ENCODE peak calls at places on chromosome 11, in five cellular contexts. One of them, this sample, is unnamed.

GRCh38 chr11:19422257-19422656 is 181.5 kb upstream of the E2F8 start:
- DNase-seq in mesendoderm: no peak
- DNase-seq in neuronal stem cell: no peak
- DNase-seq in H9: no peak
- DNase-seq in IMR-90: no peak
- DNase-seq in this sample: no peak

GRCh38 chr11:74460481-74461154 is 6.7 kb downstream of the KCNE3 start:
- DNase-seq in mesendoderm: no peak
- DNase-seq in neuronal stem cell: no peak
- DNase-seq in H9: no peak
- DNase-seq in IMR-90: peak; percentile 51
- DNase-seq in this sample: no peak

GRCh38 chr11:117072517-117073218 is 25.6 kb downstream of the SIK3 start:
- DNase-seq in mesendoderm: peak; percentile 94
- DNase-seq in neuronal stem cell: no peak
- DNase-seq in H9: no peak
- DNase-seq in IMR-90: peak; percentile 96
- DNase-seq in this sample: no peak

GRCh38 chr11:43508511-43508918 is 149.8 kb downstream of the TTC17 start:
- DNase-seq in mesendoderm: peak; percentile 72
- DNase-seq in neuronal stem cell: no peak
- DNase-seq in H9: no peak
- DNase-seq in IMR-90: peak; percentile 61
- DNase-seq in this sample: no peak

GRCh38 chr11:104366321-104366734 is 202.4 kb upstream of the PDGFD start:
- DNase-seq in mesendoderm: no peak
- DNase-seq in neuronal stem cell: no peak
- DNase-seq in H9: peak; percentile 29
- DNase-seq in IMR-90: no peak
- DNase-seq in this sample: no peak

GRCh38 chr11:118133816-118134215 is 18.8 kb downstream of the SCN4B start:
- DNase-seq in mesendoderm: no peak
- DNase-seq in neuronal stem cell: no peak
- DNase-seq in H9: no peak
- DNase-seq in IMR-90: no peak
- DNase-seq in this sample: no peak

GRCh38 chr11:75858613-75859012 is 43.6 kb downstream of the UVRAG start:
- DNase-seq in mesendoderm: peak; percentile 3
- DNase-seq in neuronal stem cell: no peak
- DNase-seq in H9: no peak
- DNase-seq in IMR-90: peak; percentile 61
- DNase-seq in this sample: no peak

GRCh38 chr11:9017773-9018172 is 14.0 kb upstream of the NRIP3 start:
- DNase-seq in mesendoderm: no peak
- DNase-seq in neuronal stem cell: no peak
- DNase-seq in H9: no peak
- DNase-seq in IMR-90: peak; percentile 46
- DNase-seq in this sample: no peak

GRCh38 chr11:26483101-26483500 is 89.0 kb downstream of the MUC15 start:
- DNase-seq in mesendoderm: no peak
- DNase-seq in neuronal stem cell: no peak
- DNase-seq in H9: no peak
- DNase-seq in IMR-90: no peak
- DNase-seq in this sample: no peak

GRCh38 chr11:3853935-3854659 is 1.4 kb upstream of the STIM1 start:
- DNase-seq in mesendoderm: no peak
- DNase-seq in neuronal stem cell: no peak
- DNase-seq in H9: no peak
- DNase-seq in IMR-90: no peak
- DNase-seq in this sample: no peak

GRCh38 chr11:3853545-3853842 is 2.0 kb upstream of the STIM1 start:
- DNase-seq in mesendoderm: no peak
- DNase-seq in neuronal stem cell: no peak
- DNase-seq in H9: no peak
- DNase-seq in IMR-90: no peak
- DNase-seq in this sample: no peak

GRCh38 chr11:3855808-3856491 is 486 bp downstream of the STIM1 start:
- DNase-seq in mesendoderm: peak; percentile 52
- DNase-seq in neuronal stem cell: no peak
- DNase-seq in H9: peak; percentile 55
- DNase-seq in IMR-90: no peak
- DNase-seq in this sample: no peak

GRCh38 chr11:3854660-3854976 is 846 bp upstream of the STIM1 start:
- DNase-seq in mesendoderm: peak; percentile 67
- DNase-seq in neuronal stem cell: no peak
- DNase-seq in H9: no peak
- DNase-seq in IMR-90: no peak
- DNase-seq in this sample: no peak

DNA sequence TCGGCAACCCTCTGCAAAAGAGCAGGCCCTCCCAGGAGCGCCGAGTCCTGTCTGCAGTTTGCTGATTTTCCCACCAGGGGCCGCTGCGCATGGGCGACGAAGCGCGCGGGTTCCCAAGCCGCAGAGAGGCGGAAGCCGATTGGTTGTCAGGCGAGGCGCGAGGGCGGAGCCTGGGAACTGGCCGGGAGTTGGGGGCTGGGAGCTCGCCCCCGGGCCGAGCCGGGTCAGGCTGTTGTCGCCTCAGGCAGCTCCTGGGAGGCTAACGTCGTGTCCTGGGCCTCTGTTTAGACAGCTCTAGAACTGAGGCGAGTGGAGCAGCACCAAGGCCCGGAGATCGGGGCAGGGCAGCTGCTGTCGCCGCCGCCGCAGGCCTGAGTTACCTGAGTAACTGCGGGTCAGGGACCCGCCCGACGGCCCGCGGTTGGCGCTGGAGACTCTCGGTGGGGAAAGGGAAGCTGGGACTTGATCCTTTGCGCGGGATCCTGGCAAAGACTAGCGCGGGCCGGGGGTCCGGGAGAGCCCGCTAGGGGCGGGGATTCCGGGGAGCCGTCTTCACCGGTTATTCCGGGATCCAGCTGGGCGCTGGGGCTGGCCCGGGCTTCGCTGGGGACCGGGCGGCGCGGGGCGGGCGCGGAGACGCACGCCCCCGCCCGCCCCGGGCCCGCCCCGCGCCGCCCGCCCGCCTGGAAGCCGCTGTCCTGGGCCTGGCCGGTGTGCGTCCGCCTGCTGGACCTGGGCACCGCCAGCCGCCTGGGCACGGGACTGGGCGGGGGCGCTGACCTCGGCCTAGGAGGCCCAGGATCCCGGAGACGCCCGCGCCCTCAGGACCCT is at the start of gene STIM1:
- DNase-seq in mesendoderm: peak; percentile 96
- DNase-seq in neuronal stem cell: peak; percentile 95
- DNase-seq in H9: peak; percentile 96
- DNase-seq in IMR-90: peak; percentile 90
- DNase-seq in this sample: peak; percentile 75
- H3K23ac ChIP-seq in mesendoderm: no peak within 1 kb of the TSS
- H3K23ac ChIP-seq in neuronal stem cell: peak within 1 kb of the TSS; percentile 27
- H3K23ac ChIP-seq in H9: no peak within 1 kb of the TSS
- H3K23ac ChIP-seq in IMR-90: peak within 1 kb of the TSS; percentile 93
- H3K23ac ChIP-seq in this sample: no peak within 1 kb of the TSS

GRCh38 chr11:520428-521178 is 13.6 kb upstream of the RNH1 start:
- DNase-seq in mesendoderm: no peak
- DNase-seq in neuronal stem cell: no peak
- DNase-seq in H9: peak; percentile 33
- DNase-seq in IMR-90: no peak
- DNase-seq in this sample: peak; percentile 65

GRCh38 chr11:516400-516799 is 9.4 kb upstream of the RNH1 start:
- DNase-seq in mesendoderm: no peak
- DNase-seq in neuronal stem cell: no peak
- DNase-seq in H9: no peak
- DNase-seq in IMR-90: no peak
- DNase-seq in this sample: no peak

GRCh38 chr11:518463-519202 is 11.6 kb upstream of the RNH1 start:
- DNase-seq in mesendoderm: peak; percentile 87
- DNase-seq in neuronal stem cell: peak; percentile 63
- DNase-seq in H9: peak; percentile 87
- DNase-seq in IMR-90: peak; percentile 89
- DNase-seq in this sample: peak; percentile 93

GRCh38 chr11:526192-526591 is 9.2 kb downstream of the HRAS start:
- DNase-seq in mesendoderm: no peak
- DNase-seq in neuronal stem cell: no peak
- DNase-seq in H9: no peak
- DNase-seq in IMR-90: no peak
- DNase-seq in this sample: no peak

GRCh38 chr11:521179-521688 is 14.1 kb downstream of the HRAS start:
- DNase-seq in mesendoderm: no peak
- DNase-seq in neuronal stem cell: no peak
- DNase-seq in H9: no peak
- DNase-seq in IMR-90: no peak
- DNase-seq in this sample: no peak
- H3K23ac ChIP-seq in mesendoderm: no peak overlapping the region
- H3K23ac ChIP-seq in neuronal stem cell: no peak overlapping the region
- H3K23ac ChIP-seq in H9: no peak overlapping the region
- H3K23ac ChIP-seq in IMR-90: no peak overlapping the region
- H3K23ac ChIP-seq in this sample: no peak overlapping the region

GRCh38 chr11:62546244-62546936 is at the start of gene AHNAK:
- DNase-seq in mesendoderm: peak; percentile 72
- DNase-seq in neuronal stem cell: peak; percentile 61
- DNase-seq in H9: peak; percentile 73
- DNase-seq in IMR-90: peak; percentile 52
- DNase-seq in this sample: peak; percentile 79
- H3K23ac ChIP-seq in mesendoderm: peak within 1 kb of the TSS; percentile 59
- H3K23ac ChIP-seq in neuronal stem cell: peak within 1 kb of the TSS; percentile 95
- H3K23ac ChIP-seq in H9: no peak within 1 kb of the TSS
- H3K23ac ChIP-seq in IMR-90: peak within 1 kb of the TSS; percentile 81
- H3K23ac ChIP-seq in this sample: no peak within 1 kb of the TSS

GRCh38 chr11:66970808-66971442 is 4.2 kb upstream of the C11orf86 start:
- DNase-seq in mesendoderm: peak; percentile 23
- DNase-seq in neuronal stem cell: no peak
- DNase-seq in H9: no peak
- DNase-seq in IMR-90: peak; percentile 100
- DNase-seq in this sample: no peak
- H3K23ac ChIP-seq in mesendoderm: no peak overlapping the region
- H3K23ac ChIP-seq in neuronal stem cell: peak overlapping the region; percentile 76
- H3K23ac ChIP-seq in H9: no peak overlapping the region
- H3K23ac ChIP-seq in IMR-90: peak overlapping the region; percentile 86
- H3K23ac ChIP-seq in this sample: no peak overlapping the region

GRCh38 chr11:60744114-60744513 is 12.6 kb upstream of the MS4A15 start:
- DNase-seq in mesendoderm: no peak
- DNase-seq in neuronal stem cell: no peak
- DNase-seq in H9: no peak
- DNase-seq in IMR-90: no peak
- DNase-seq in this sample: no peak

GRCh38 chr11:60750911-60751310 is 5.8 kb upstream of the MS4A15 start:
- DNase-seq in mesendoderm: no peak
- DNase-seq in neuronal stem cell: no peak
- DNase-seq in H9: no peak
- DNase-seq in IMR-90: no peak
- DNase-seq in this sample: no peak

GRCh38 chr11:60748225-60748624 is 8.4 kb upstream of the MS4A15 start:
- DNase-seq in mesendoderm: no peak
- DNase-seq in neuronal stem cell: no peak
- DNase-seq in H9: no peak
- DNase-seq in IMR-90: no peak
- DNase-seq in this sample: no peak

GRCh38 chr11:60748821-60749220 is 7.8 kb upstream of the MS4A15 start:
- DNase-seq in mesendoderm: no peak
- DNase-seq in neuronal stem cell: no peak
- DNase-seq in H9: no peak
- DNase-seq in IMR-90: no peak
- DNase-seq in this sample: no peak

GRCh38 chr11:60747359-60747873 is 9.3 kb upstream of the MS4A15 start:
- DNase-seq in mesendoderm: no peak
- DNase-seq in neuronal stem cell: no peak
- DNase-seq in H9: no peak
- DNase-seq in IMR-90: no peak
- DNase-seq in this sample: no peak
- H3K23ac ChIP-seq in mesendoderm: no peak overlapping the region
- H3K23ac ChIP-seq in neuronal stem cell: peak overlapping the region; percentile 9
- H3K23ac ChIP-seq in H9: no peak overlapping the region
- H3K23ac ChIP-seq in IMR-90: no peak overlapping the region
- H3K23ac ChIP-seq in this sample: no peak overlapping the region

DNA sequence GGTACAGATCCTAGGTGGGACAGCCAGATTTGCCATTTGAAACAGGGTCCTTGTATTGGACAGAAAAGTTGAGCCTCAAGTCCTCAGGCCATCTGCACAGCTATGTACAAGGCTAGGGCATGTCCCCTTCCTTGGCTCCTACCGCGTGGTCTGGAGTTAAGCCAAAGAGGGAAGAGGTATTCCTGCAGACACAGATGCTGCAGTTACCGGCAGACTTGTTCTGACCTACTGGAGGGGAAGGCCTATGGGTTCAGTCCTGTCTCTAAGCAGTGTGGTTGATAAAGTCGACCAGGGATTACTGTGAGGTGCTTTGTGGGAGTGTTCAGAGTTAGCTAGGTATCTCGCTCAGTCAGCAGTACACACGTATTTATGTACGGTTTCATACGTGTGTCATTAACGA is 180.6 kb downstream of the ADAMTS15 start:
- DNase-seq in mesendoderm: no peak
- DNase-seq in neuronal stem cell: no peak
- DNase-seq in H9: no peak
- DNase-seq in IMR-90: no peak
- DNase-seq in this sample: no peak
- H3K23ac ChIP-seq in mesendoderm: no peak overlapping the region
- H3K23ac ChIP-seq in neuronal stem cell: no peak overlapping the region
- H3K23ac ChIP-seq in H9: no peak overlapping the region
- H3K23ac ChIP-seq in IMR-90: peak overlapping the region; percentile 44
- H3K23ac ChIP-seq in this sample: no peak overlapping the region

DNA sequence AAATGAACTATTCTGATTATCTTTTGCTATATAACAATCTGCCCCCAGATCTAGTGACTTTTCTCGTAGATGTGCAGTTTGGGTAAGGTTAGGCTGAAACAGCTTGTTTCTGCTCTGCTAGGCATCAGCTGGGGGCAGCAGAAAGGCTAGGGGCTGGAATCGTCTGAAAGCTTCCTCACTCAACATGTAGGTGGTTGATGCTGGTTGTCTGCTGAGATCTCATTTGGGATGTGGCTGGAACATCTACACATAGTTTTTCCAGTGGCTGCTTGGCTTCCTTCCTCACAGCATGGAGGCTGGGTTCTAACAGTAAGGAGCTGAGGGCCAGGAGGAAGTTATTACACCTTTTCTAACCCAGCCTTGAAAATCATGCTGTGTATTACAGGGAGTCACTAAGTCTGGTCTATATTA is 30.2 kb downstream of the USP47 start:
- DNase-seq in mesendoderm: peak; percentile 71
- DNase-seq in neuronal stem cell: no peak
- DNase-seq in H9: no peak
- DNase-seq in IMR-90: no peak
- DNase-seq in this sample: no peak
- H3K23ac ChIP-seq in mesendoderm: no peak overlapping the region
- H3K23ac ChIP-seq in neuronal stem cell: no peak overlapping the region
- H3K23ac ChIP-seq in H9: no peak overlapping the region
- H3K23ac ChIP-seq in IMR-90: no peak overlapping the region
- H3K23ac ChIP-seq in this sample: no peak overlapping the region

This sample was measured in H1.